ENCODE peak calls at places on chromosomes 16 and 17, in nine cellular contexts. X is adipocyte, R is fibroblast of the aortic adventitia, N is epithelial cell of esophagus, Y is cardiac muscle cell, D is BJ, C is thoracic aorta, J is mammary epithelial cell, Q is ovary. V is an unnamed sample.

GRCh38 chr17:79306688-79307323 is 232.2 kb downstream of the ENGASE start:
- DNase-seq in Y (no peak), C (peak; percentile 15), N (no peak), R (peak; percentile 5), X (no peak), J (no peak), D (no peak), Q (no peak), V (no peak)

GRCh38 chr17:28725166-28725659 is 820 bp downstream of the TLCD1 start:
- DNase-seq in R (peak; percentile 51), Y (no peak), Q (no peak), J (no peak), D (no peak), X (peak; percentile 36), N (peak; percentile 61), C (no peak), V (peak; percentile 58)

GRCh38 chr16:67528870-67529638 is 425 bp downstream of the RIPOR1 start:
- DNase-seq in N (peak; percentile 52), D (no peak), Y (peak; percentile 37), C (no peak), R (no peak), X (peak; percentile 78), J (peak; percentile 46), Q (peak; percentile 47), V (peak; percentile 34)

GRCh38 chr17:16926061-16926511 is 45.8 kb downstream of the TNFRSF13B start:
- DNase-seq in D (no peak), R (no peak), X (no peak), Y (no peak), J (no peak), Q (no peak), C (no peak), N (no peak), V (no peak)

GRCh38 chr17:40025991-40026815 is 11.0 kb downstream of the CSF3 start:
- DNase-seq in C (no peak), Q (no peak), X (no peak), J (peak; percentile 90), D (no peak), N (peak; percentile 70), Y (no peak), R (no peak), V (peak; percentile 66)

GRCh38 chr17:34207572-34207971 is 47.5 kb upstream of the CCL2 start:
- DNase-seq in C (no peak), D (no peak), J (no peak), Q (no peak), R (no peak), N (no peak), X (no peak), Y (no peak), V (no peak)

GRCh38 chr17:73546770-73547345 is 97.4 kb downstream of the SDK2 start:
- DNase-seq in J (peak; percentile 76), X (no peak), Q (no peak), N (peak; percentile 88), Y (no peak), C (no peak), R (no peak), D (peak; percentile 5), V (peak; percentile 38)

GRCh38 chr17:59373879-59374495 is 42.5 kb downstream of the YPEL2 start:
- DNase-seq in X (peak; percentile 77), J (peak; percentile 32), C (no peak), Y (no peak), N (peak; percentile 73), R (peak; percentile 93), Q (no peak), D (peak; percentile 57), V (peak; percentile 98)

GRCh38 chr17:50181601-50182345 is 16.0 kb downstream of the SGCA start:
- DNase-seq in Y (no peak), X (peak; percentile 68), D (no peak), N (peak; percentile 52), R (peak; percentile 68), Q (no peak), J (peak; percentile 25), C (no peak), V (peak; percentile 79)

GRCh38 chr16:71867934-71868333 is 16.0 kb downstream of the ZNF821 start:
- DNase-seq in R (no peak), X (no peak), D (no peak), Q (no peak), C (no peak), J (no peak), Y (no peak), N (no peak), V (peak; percentile 27)

GRCh38 chr16:27177031-27177774 is 26.1 kb upstream of the KDM8 start:
- DNase-seq in X (peak; percentile 48), J (peak; percentile 60), Y (no peak), C (no peak), Q (no peak), N (peak; percentile 81), D (no peak), R (peak; percentile 89), V (peak; percentile 82)

GRCh38 chr16:28321700-28322411 is 29.5 kb downstream of the SBK1 start:
- DNase-seq in Y (peak; percentile 31), X (peak; percentile 63), J (peak; percentile 16), N (peak; percentile 43), D (no peak), C (no peak), Q (no peak), R (peak; percentile 22), V (peak; percentile 44)

GRCh38 chr17:62995377-62995885 is 29.4 kb downstream of the TANC2 start:
- DNase-seq in R (peak; percentile 68), D (no peak), X (peak; percentile 17), Y (peak; percentile 40), C (no peak), Q (no peak), J (peak; percentile 43), N (peak; percentile 32), V (peak; percentile 77)

GRCh38 chr17:49547566-49547965 is 28.1 kb upstream of the NXPH3 start:
- DNase-seq in X (no peak), N (no peak), R (no peak), Q (no peak), C (no peak), J (no peak), Y (no peak), D (no peak), V (peak; percentile 19)

GRCh38 chr16:86480444-86480843 is 29.9 kb upstream of the FOXF1 start:
- DNase-seq in D (no peak), Y (no peak), X (no peak), N (no peak), C (no peak), R (no peak), Q (no peak), J (no peak), V (no peak)

GRCh38 chr16:69150146-69150865 is 17.9 kb downstream of the UTP4 start:
- DNase-seq in J (peak; percentile 47), X (peak; percentile 95), D (no peak), N (peak; percentile 77), Q (peak; percentile 34), Y (peak; percentile 88), C (peak; percentile 17), R (peak; percentile 88), V (peak; percentile 92)

GRCh38 chr16:19666451-19666850 is 51.6 kb downstream of the KNOP1 start:
- DNase-seq in Y (no peak), N (no peak), R (no peak), C (no peak), J (no peak), X (no peak), Q (no peak), D (no peak), V (no peak)

GRCh38 chr17:30234954-30235353 is 543 bp downstream of the SLC6A4 start:
- DNase-seq in J (no peak), X (no peak), R (no peak), C (no peak), D (no peak), N (peak; percentile 14), Y (peak; percentile 88), Q (no peak), V (no peak)

GRCh38 chr17:30924341-30924740 is 2.6 kb downstream of the ADAP2 start:
- DNase-seq in R (no peak), J (no peak), Q (no peak), N (no peak), Y (no peak), D (no peak), X (no peak), C (no peak), V (no peak)

GRCh38 chr17:65418622-65419021 is 142.8 kb downstream of the AXIN2 start:
- DNase-seq in Q (no peak), D (no peak), Y (no peak), N (no peak), C (no peak), X (no peak), R (no peak), J (no peak), V (no peak)

GRCh38 chr17:69945698-69946185 is 129.3 kb upstream of the KCNJ16 start:
- DNase-seq in Y (peak; percentile 11), R (peak; percentile 25), D (peak; percentile 51), Q (no peak), N (no peak), C (no peak), X (peak; percentile 24), J (no peak), V (peak; percentile 22)

GRCh38 chr17:57612202-57613071 is 132.7 kb downstream of the CCDC182 start:
- DNase-seq in Q (no peak), Y (peak; percentile 15), D (no peak), R (no peak), N (peak; percentile 35), J (no peak), X (no peak), C (no peak), V (no peak)

GRCh38 chr16:73063284-73063733 is 15.4 kb upstream of the ZFHX3 start:
- DNase-seq in C (no peak), R (no peak), D (no peak), N (no peak), Y (no peak), J (no peak), Q (no peak), X (no peak), V (no peak)
- H3K4me3 ChIP-seq in C (peak overlapping the region; percentile 89), R (no peak overlapping the region), D (no peak overlapping the region), N (no peak overlapping the region), Y (peak overlapping the region; percentile 11), J (no peak overlapping the region), Q (no peak overlapping the region), X (no peak overlapping the region), V (peak overlapping the region; percentile 49)

GRCh38 chr16:87697792-87698191 is 68.0 kb downstream of the KLHDC4 start:
- DNase-seq in D (no peak), Q (no peak), R (no peak), J (no peak), N (no peak), C (no peak), Y (no peak), X (no peak), V (no peak)
- H3K4me3 ChIP-seq in D (no peak overlapping the region), Q (no peak overlapping the region), R (no peak overlapping the region), J (no peak overlapping the region), N (no peak overlapping the region), C (no peak overlapping the region), Y (no peak overlapping the region), X (no peak overlapping the region), V (no peak overlapping the region)

GRCh38 chr16:2507052-2507678 is 6.6 kb upstream of the ATP6V0C start:
- DNase-seq in X (no peak), J (no peak), R (no peak), C (no peak), Q (no peak), Y (no peak), N (no peak), D (no peak), V (no peak)
- H3K4me3 ChIP-seq in X (no peak overlapping the region), J (no peak overlapping the region), R (no peak overlapping the region), C (no peak overlapping the region), Q (no peak overlapping the region), Y (no peak overlapping the region), N (no peak overlapping the region), D (no peak overlapping the region), V (no peak overlapping the region)

DNA sequence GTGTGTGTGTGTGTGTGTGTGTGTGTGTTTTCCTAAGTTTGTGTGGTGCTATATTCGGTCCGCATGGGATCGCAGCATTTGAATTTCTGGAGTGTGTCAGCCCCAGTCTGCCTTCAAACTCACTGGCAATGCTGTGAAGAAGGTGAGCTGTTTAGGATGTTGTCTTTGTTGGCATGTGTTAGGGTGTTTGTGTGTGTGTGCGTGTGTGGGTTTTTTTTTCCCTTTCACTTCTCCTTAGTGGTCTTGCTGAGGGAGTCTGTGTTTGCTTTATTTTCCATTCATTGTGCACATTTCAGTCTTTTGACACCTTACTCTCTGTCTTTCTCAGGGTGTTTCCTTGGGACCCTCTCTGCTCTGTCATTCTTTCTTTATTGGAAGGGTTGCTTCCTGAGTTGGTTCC is 27.7 kb upstream of the RBFOX1 start:
- DNase-seq in C (no peak), X (no peak), R (no peak), N (no peak), D (no peak), Q (no peak), J (no peak), Y (no peak), V (no peak)
- H3K4me3 ChIP-seq in C (no peak overlapping the region), X (no peak overlapping the region), R (no peak overlapping the region), N (no peak overlapping the region), D (no peak overlapping the region), Q (no peak overlapping the region), J (no peak overlapping the region), Y (no peak overlapping the region), V (no peak overlapping the region)

V was measured in choroid plexus epithelial cell.